ENCODE peak calls at places on chromosomes 6 and 20, in six cellular contexts. V is AG09319, P is HL-60, J is NCI-H146, W is NCI-H82, D is neural crest cell. E is an unnamed sample.

GRCh38 chr20:41362748-41363140 is 3.9 kb downstream of the EMILIN3 start:
- DNase-seq in D (no peak), V (no peak), W (no peak), P (no peak), J (no peak), E (no peak)

GRCh38 chr20:20426472-20426907 is 58.6 kb downstream of the INSM1 start:
- DNase-seq in W (no peak), P (no peak), V (no peak), J (no peak), D (no peak), E (no peak)

GRCh38 chr20:52529856-52530255 is 338.3 kb upstream of the ZFP64 start:
- DNase-seq in V (no peak), J (no peak), P (no peak), D (no peak), W (no peak), E (no peak)

GRCh38 chr6:129793447-129793846 is 67.7 kb downstream of the TMEM244 start:
- DNase-seq in P (no peak), D (no peak), V (no peak), W (no peak), J (no peak), E (no peak)

GRCh38 chr6:39173276-39173675 is 56.0 kb downstream of the KCNK5 start:
- DNase-seq in D (no peak), J (no peak), W (no peak), V (no peak), P (no peak), E (no peak)

GRCh38 chr20:57148266-57148665 is 118.2 kb downstream of the BMP7 start:
- DNase-seq in J (no peak), W (no peak), V (no peak), D (no peak), P (no peak), E (no peak)

GRCh38 chr6:5085638-5086293 is 625 bp downstream of the PPP1R3G start:
- DNase-seq in V (no peak), W (peak), D (peak), J (peak), P (peak), E (peak)

GRCh38 chr6:168115748-168116445 is 36.9 kb upstream of the FRMD1 start:
- DNase-seq in D (no peak), J (no peak), V (no peak), P (no peak), W (no peak), E (no peak)

GRCh38 chr6:147507162-147508072 is 1.1 kb upstream of the SAMD5 start:
- DNase-seq in P (no peak), J (peak), D (peak), V (no peak), W (peak), E (peak)

GRCh38 chr20:49989234-49990065 is 6.7 kb downstream of the SNAI1 start:
- DNase-seq in W (no peak), D (peak), J (no peak), V (peak), P (no peak), E (no peak)

GRCh38 chr20:51636123-51636522 is 93.6 kb upstream of the NFATC2 start:
- DNase-seq in P (no peak), W (no peak), V (no peak), D (no peak), J (no peak), E (no peak)

GRCh38 chr6:89269981-89270380 is 45.1 kb downstream of the GABRR2 start:
- DNase-seq in J (no peak), D (no peak), P (no peak), W (no peak), V (no peak), E (no peak)

GRCh38 chr6:11110921-11111768 is at the start of gene ERVFRD-1:
- DNase-seq in W (no peak), J (no peak), V (no peak), D (no peak), P (no peak), E (no peak)

E was measured in T47D.